ENCODE peak calls at places on chromosomes 5 and 9, in eight cellular contexts. One of them, this sample, is unnamed.
A peak's percentile ranks its signal among the peaks of the same experiment; 100 is the strongest.

GRCh38 chr9:136865768-136866103 is 372 bp downstream of the EDF1 start:
- DNase-seq in HFFc6: no peak
- DNase-seq in astrocyte of the spinal cord: no peak
- DNase-seq in GM12865: no peak
- DNase-seq in PC-3: no peak
- DNase-seq in CD4-positive, alpha-beta T cell: no peak
- DNase-seq in heart right ventricle: no peak
- DNase-seq in type B pancreatic cell: no peak
- DNase-seq in this sample: no peak

GRCh38 chr5:80231243-80231642 is 24.6 kb downstream of the SERINC5 start:
- DNase-seq in PC-3: peak; percentile 71
- DNase-seq in GM12865: no peak
- DNase-seq in CD4-positive, alpha-beta T cell: no peak
- DNase-seq in type B pancreatic cell: no peak
- DNase-seq in astrocyte of the spinal cord: peak; percentile 85
- DNase-seq in HFFc6: peak; percentile 83
- DNase-seq in heart right ventricle: no peak
- DNase-seq in this sample: no peak

GRCh38 chr5:144195443-144195842 is 24.8 kb downstream of the KCTD16 start:
- DNase-seq in PC-3: no peak
- DNase-seq in heart right ventricle: no peak
- DNase-seq in GM12865: no peak
- DNase-seq in HFFc6: no peak
- DNase-seq in astrocyte of the spinal cord: no peak
- DNase-seq in CD4-positive, alpha-beta T cell: no peak
- DNase-seq in type B pancreatic cell: no peak
- DNase-seq in this sample: no peak

GRCh38 chr5:139925163-139925562 is 117.9 kb downstream of the NRG2 start:
- DNase-seq in type B pancreatic cell: no peak
- DNase-seq in GM12865: no peak
- DNase-seq in PC-3: no peak
- DNase-seq in HFFc6: no peak
- DNase-seq in astrocyte of the spinal cord: no peak
- DNase-seq in CD4-positive, alpha-beta T cell: no peak
- DNase-seq in heart right ventricle: no peak
- DNase-seq in this sample: no peak

GRCh38 chr5:98909363-98909762 is 19.4 kb downstream of the CHD1 start:
- DNase-seq in type B pancreatic cell: no peak
- DNase-seq in CD4-positive, alpha-beta T cell: no peak
- DNase-seq in HFFc6: no peak
- DNase-seq in heart right ventricle: no peak
- DNase-seq in PC-3: no peak
- DNase-seq in astrocyte of the spinal cord: no peak
- DNase-seq in GM12865: no peak
- DNase-seq in this sample: no peak

GRCh38 chr5:132870801-132871200 is 2.7 kb upstream of the LEAP2 start:
- DNase-seq in type B pancreatic cell: no peak
- DNase-seq in astrocyte of the spinal cord: no peak
- DNase-seq in PC-3: no peak
- DNase-seq in CD4-positive, alpha-beta T cell: no peak
- DNase-seq in GM12865: no peak
- DNase-seq in HFFc6: no peak
- DNase-seq in heart right ventricle: no peak
- DNase-seq in this sample: no peak

GRCh38 chr5:151319334-151319733 is 15.8 kb upstream of the SLC36A3 start:
- DNase-seq in heart right ventricle: peak; percentile 39
- DNase-seq in astrocyte of the spinal cord: peak; percentile 0
- DNase-seq in GM12865: peak; percentile 45
- DNase-seq in CD4-positive, alpha-beta T cell: no peak
- DNase-seq in type B pancreatic cell: no peak
- DNase-seq in PC-3: peak; percentile 51
- DNase-seq in HFFc6: peak; percentile 19
- DNase-seq in this sample: no peak

GRCh38 chr5:110625376-110625999 is 101.0 kb downstream of the TMEM232 start:
- DNase-seq in CD4-positive, alpha-beta T cell: no peak
- DNase-seq in PC-3: peak; percentile 70
- DNase-seq in astrocyte of the spinal cord: peak; percentile 59
- DNase-seq in HFFc6: peak; percentile 13
- DNase-seq in heart right ventricle: no peak
- DNase-seq in type B pancreatic cell: no peak
- DNase-seq in GM12865: peak; percentile 10
- DNase-seq in this sample: peak; percentile 1

GRCh38 chr5:142453801-142454381 is 129.1 kb upstream of the SPRY4 start:
- DNase-seq in CD4-positive, alpha-beta T cell: no peak
- DNase-seq in PC-3: no peak
- DNase-seq in GM12865: no peak
- DNase-seq in HFFc6: no peak
- DNase-seq in astrocyte of the spinal cord: no peak
- DNase-seq in heart right ventricle: no peak
- DNase-seq in type B pancreatic cell: no peak
- DNase-seq in this sample: no peak

GRCh38 chr5:154157483-154158378 is 32.8 kb upstream of the GALNT10 start:
- DNase-seq in PC-3: no peak
- DNase-seq in GM12865: no peak
- DNase-seq in HFFc6: no peak
- DNase-seq in heart right ventricle: no peak
- DNase-seq in CD4-positive, alpha-beta T cell: no peak
- DNase-seq in type B pancreatic cell: no peak
- DNase-seq in astrocyte of the spinal cord: no peak
- DNase-seq in this sample: no peak

GRCh38 chr9:80383347-80383746 is 811.6 kb downstream of the TLE4 start:
- DNase-seq in HFFc6: no peak
- DNase-seq in astrocyte of the spinal cord: no peak
- DNase-seq in type B pancreatic cell: no peak
- DNase-seq in CD4-positive, alpha-beta T cell: no peak
- DNase-seq in GM12865: no peak
- DNase-seq in PC-3: no peak
- DNase-seq in heart right ventricle: no peak
- DNase-seq in this sample: no peak

GRCh38 chr9:119959846-119960545 is 590.8 kb upstream of the BRINP1 start:
- DNase-seq in CD4-positive, alpha-beta T cell: no peak
- DNase-seq in PC-3: no peak
- DNase-seq in type B pancreatic cell: no peak
- DNase-seq in HFFc6: no peak
- DNase-seq in GM12865: no peak
- DNase-seq in astrocyte of the spinal cord: peak; percentile 27
- DNase-seq in heart right ventricle: peak; percentile 14
- DNase-seq in this sample: no peak
- TF ChIP-seq CTCF in CD4-positive, alpha-beta T cell: no peak
- TF ChIP-seq CTCF in PC-3: no peak
- TF ChIP-seq CTCF in type B pancreatic cell: no peak
- TF ChIP-seq CTCF in HFFc6: no peak
- TF ChIP-seq CTCF in GM12865: no peak
- TF ChIP-seq CTCF in astrocyte of the spinal cord: no peak
- TF ChIP-seq CTCF in heart right ventricle: no peak
- TF ChIP-seq CTCF in this sample: no peak

GRCh38 chr5:167244583-167244982 is 1046.9 kb upstream of the WWC1 start:
- DNase-seq in heart right ventricle: no peak
- DNase-seq in type B pancreatic cell: no peak
- DNase-seq in GM12865: no peak
- DNase-seq in PC-3: no peak
- DNase-seq in CD4-positive, alpha-beta T cell: no peak
- DNase-seq in astrocyte of the spinal cord: peak; percentile 18
- DNase-seq in HFFc6: no peak
- DNase-seq in this sample: no peak
- TF ChIP-seq CTCF in heart right ventricle: no peak
- TF ChIP-seq CTCF in type B pancreatic cell: peak; percentile 74
- TF ChIP-seq CTCF in GM12865: no peak
- TF ChIP-seq CTCF in PC-3: peak; percentile 15
- TF ChIP-seq CTCF in CD4-positive, alpha-beta T cell: no peak
- TF ChIP-seq CTCF in astrocyte of the spinal cord: peak; percentile 46
- TF ChIP-seq CTCF in HFFc6: no peak
- TF ChIP-seq CTCF in this sample: no peak

GRCh38 chr5:10233505-10233904 is 16.2 kb downstream of the ATPSCKMT start:
- DNase-seq in PC-3: peak; percentile 95
- DNase-seq in astrocyte of the spinal cord: peak; percentile 95
- DNase-seq in CD4-positive, alpha-beta T cell: no peak
- DNase-seq in type B pancreatic cell: no peak
- DNase-seq in HFFc6: peak; percentile 90
- DNase-seq in heart right ventricle: no peak
- DNase-seq in GM12865: no peak
- DNase-seq in this sample: peak; percentile 70
- TF ChIP-seq CTCF in PC-3: peak; percentile 95
- TF ChIP-seq CTCF in astrocyte of the spinal cord: peak; percentile 19
- TF ChIP-seq CTCF in CD4-positive, alpha-beta T cell: no peak
- TF ChIP-seq CTCF in type B pancreatic cell: peak; percentile 65
- TF ChIP-seq CTCF in HFFc6: peak; percentile 78
- TF ChIP-seq CTCF in heart right ventricle: peak; percentile 30
- TF ChIP-seq CTCF in GM12865: peak; percentile 2
- TF ChIP-seq CTCF in this sample: peak; percentile 43

DNA sequence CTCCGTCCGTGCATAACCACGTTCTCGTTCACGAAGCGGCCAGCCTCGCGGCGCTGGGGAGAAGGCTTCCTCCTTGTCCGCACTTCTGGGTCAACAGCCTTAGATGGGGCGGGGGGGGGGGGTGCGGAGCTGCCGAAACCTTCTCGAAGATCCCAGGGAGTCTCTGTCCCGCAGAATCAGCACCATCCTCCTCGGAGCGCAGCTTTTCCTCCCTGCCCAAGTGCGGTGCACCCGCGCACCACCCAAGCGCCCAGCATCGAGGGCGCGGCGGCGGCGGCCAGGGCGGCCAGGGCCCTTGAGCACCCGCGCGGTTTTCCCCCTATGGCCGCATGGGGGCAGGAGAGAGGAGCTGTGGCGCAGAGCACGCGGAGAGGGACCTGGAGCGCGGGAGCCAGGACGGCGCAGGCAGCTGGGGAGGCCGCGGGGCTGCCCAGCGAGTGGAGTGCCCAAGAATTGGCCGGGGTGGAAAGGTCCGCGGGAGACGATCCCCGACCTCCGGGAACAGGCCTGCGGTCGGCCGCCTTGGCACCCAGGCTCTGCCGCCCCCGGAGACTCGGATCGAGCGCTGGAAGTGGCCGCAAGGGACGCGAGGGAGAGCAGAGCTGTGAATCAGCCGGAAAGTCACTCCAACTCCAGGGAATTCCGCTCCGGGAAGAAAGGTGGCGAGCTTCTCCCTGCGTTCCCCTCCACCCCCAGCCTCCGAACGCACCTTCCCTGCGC is 43.1 kb downstream of the TMEM174 start:
- DNase-seq in GM12865: peak; percentile 68
- DNase-seq in type B pancreatic cell: peak; percentile 87
- DNase-seq in PC-3: peak; percentile 77
- DNase-seq in CD4-positive, alpha-beta T cell: peak; percentile 58
- DNase-seq in HFFc6: peak; percentile 72
- DNase-seq in astrocyte of the spinal cord: peak; percentile 81
- DNase-seq in heart right ventricle: peak; percentile 58
- DNase-seq in this sample: peak; percentile 31
- TF ChIP-seq CTCF in GM12865: peak; percentile 81
- TF ChIP-seq CTCF in type B pancreatic cell: peak; percentile 93
- TF ChIP-seq CTCF in PC-3: peak; percentile 70
- TF ChIP-seq CTCF in CD4-positive, alpha-beta T cell: peak; percentile 71
- TF ChIP-seq CTCF in HFFc6: peak; percentile 90
- TF ChIP-seq CTCF in astrocyte of the spinal cord: peak; percentile 75
- TF ChIP-seq CTCF in heart right ventricle: peak; percentile 83
- TF ChIP-seq CTCF in this sample: peak; percentile 54

DNA sequence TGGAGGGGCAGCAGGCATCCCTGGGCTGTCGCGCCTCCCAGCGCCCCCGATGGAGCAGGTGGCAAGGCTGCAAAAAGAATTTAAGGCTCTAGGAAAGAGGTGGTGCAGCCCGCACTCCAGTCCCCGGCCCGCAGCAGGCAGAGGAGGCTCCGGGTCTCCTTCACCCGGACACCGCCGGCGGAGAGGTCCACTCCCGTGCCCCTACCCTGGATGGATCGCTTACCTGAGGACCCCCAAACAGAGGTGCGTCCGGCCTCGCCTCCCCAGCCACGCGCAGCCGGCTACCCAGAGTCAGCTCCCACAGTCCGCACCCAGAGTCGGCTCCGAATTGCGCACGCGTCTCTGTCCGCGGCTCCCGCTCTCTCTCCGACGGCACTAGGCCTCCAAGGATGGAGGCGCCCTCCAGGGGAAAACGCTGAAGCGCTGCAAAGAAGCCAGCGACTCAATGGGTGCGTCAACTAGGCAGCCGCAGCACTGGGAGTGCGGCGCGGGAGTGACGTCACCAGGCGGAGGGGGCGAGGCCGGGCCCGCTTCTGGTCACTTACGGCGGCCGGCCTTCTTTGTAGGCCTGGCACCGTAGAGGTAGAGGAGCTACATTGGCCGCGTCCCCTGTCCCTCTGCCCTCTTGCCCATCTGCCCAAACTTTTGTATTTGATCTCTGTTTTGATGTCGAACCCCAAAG is at the start of gene ELP1:
- DNase-seq in type B pancreatic cell: peak; percentile 94
- DNase-seq in CD4-positive, alpha-beta T cell: peak; percentile 91
- DNase-seq in heart right ventricle: peak; percentile 94
- DNase-seq in GM12865: peak; percentile 94
- DNase-seq in astrocyte of the spinal cord: peak; percentile 96
- DNase-seq in PC-3: peak; percentile 89
- DNase-seq in HFFc6: peak; percentile 94
- DNase-seq in this sample: peak; percentile 78
- TF ChIP-seq CTCF in type B pancreatic cell: peak; percentile 44
- TF ChIP-seq CTCF in CD4-positive, alpha-beta T cell: peak; percentile 39
- TF ChIP-seq CTCF in heart right ventricle: no peak
- TF ChIP-seq CTCF in GM12865: peak; percentile 19
- TF ChIP-seq CTCF in astrocyte of the spinal cord: peak; percentile 47
- TF ChIP-seq CTCF in PC-3: no peak
- TF ChIP-seq CTCF in HFFc6: peak; percentile 36
- TF ChIP-seq CTCF in this sample: peak; percentile 39

GRCh38 chr5:2306711-2307110 is 424.0 kb upstream of the IRX4 start:
- DNase-seq in heart right ventricle: no peak
- DNase-seq in astrocyte of the spinal cord: no peak
- DNase-seq in HFFc6: no peak
- DNase-seq in PC-3: no peak
- DNase-seq in GM12865: no peak
- DNase-seq in CD4-positive, alpha-beta T cell: no peak
- DNase-seq in type B pancreatic cell: no peak
- DNase-seq in this sample: no peak
- TF ChIP-seq CTCF in heart right ventricle: no peak
- TF ChIP-seq CTCF in astrocyte of the spinal cord: no peak
- TF ChIP-seq CTCF in HFFc6: no peak
- TF ChIP-seq CTCF in PC-3: no peak
- TF ChIP-seq CTCF in GM12865: no peak
- TF ChIP-seq CTCF in CD4-positive, alpha-beta T cell: no peak
- TF ChIP-seq CTCF in type B pancreatic cell: no peak
- TF ChIP-seq CTCF in this sample: no peak

This sample was measured in AG09319.